ENCODE peak calls at places on chromosomes 16 and 17, in six cellular contexts. W, G, X, U, V and R are unnamed samples.

GRCh38 chr16:73047221-73047535 is 750 bp downstream of the ZFHX3 start:
- DNase-seq in W (no peak), V (no peak), G (no peak), U (no peak), X (no peak), R (no peak)

GRCh38 chr17:57935833-57936807 is 19.1 kb downstream of the CUEDC1 start:
- DNase-seq in X (no peak), U (no peak), G (no peak), W (peak; percentile 36), V (peak; percentile 79), R (no peak)

GRCh38 chr16:80683646-80684045 is 120.8 kb downstream of the CDYL2 start:
- DNase-seq in W (no peak), X (no peak), V (no peak), G (no peak), U (no peak), R (no peak)

GRCh38 chr17:43608313-43608712 is 53.4 kb downstream of the MEOX1 start:
- DNase-seq in G (no peak), U (no peak), V (no peak), X (no peak), W (no peak), R (no peak)

GRCh38 chr17:30530346-30531025 is 53.3 kb downstream of the GOSR1 start:
- DNase-seq in W (no peak), X (peak; percentile 21), U (no peak), G (no peak), V (no peak), R (no peak)

GRCh38 chr17:15298176-15298575 is 33.0 kb upstream of the PMP22 start:
- DNase-seq in X (no peak), G (no peak), W (no peak), V (no peak), U (no peak), R (no peak)

GRCh38 chr16:86626966-86627365 is 48.6 kb downstream of the FOXL1 start:
- DNase-seq in U (no peak), W (no peak), V (no peak), G (no peak), X (no peak), R (no peak)

GRCh38 chr16:86343111-86343642 is 167.2 kb upstream of the FOXF1 start:
- DNase-seq in V (no peak), U (no peak), X (no peak), G (no peak), W (no peak), R (no peak)

GRCh38 chr16:6207124-6207523 is 1109.5 kb upstream of the EEF2KMT start:
- DNase-seq in U (no peak), W (no peak), G (no peak), X (no peak), V (no peak), R (no peak)

GRCh38 chr16:76910931-76911330 is 280.1 kb upstream of the MON1B start:
- DNase-seq in V (no peak), U (no peak), G (no peak), X (peak; percentile 9), W (no peak), R (no peak)

GRCh38 chr17:72151565-72152391 is 31.0 kb downstream of the SOX9 start:
- DNase-seq in V (peak; percentile 58), U (no peak), X (no peak), G (peak; percentile 97), W (peak; percentile 58), R (no peak)

GRCh38 chr17:42562845-42563509 is 1.0 kb downstream of the COASY start:
- DNase-seq in W (peak; percentile 55), X (no peak), U (no peak), G (no peak), V (no peak), R (no peak)

GRCh38 chr17:1557355-1558095 is 5.1 kb downstream of the PITPNA start:
- DNase-seq in U (no peak), X (no peak), G (no peak), V (no peak), W (no peak), R (no peak)

GRCh38 chr17:44362964-44363612 is 565 bp downstream of the FAM171A2 start:
- DNase-seq in V (peak; percentile 63), X (no peak), U (no peak), G (no peak), W (no peak), R (peak; percentile 79)

GRCh38 chr17:58537266-58537665 is 22.8 kb upstream of the MTMR4 start:
- DNase-seq in U (no peak), W (no peak), X (no peak), V (no peak), G (no peak), R (no peak)

GRCh38 chr17:36185416-36185815 is 9.0 kb upstream of the TBC1D3B start:
- DNase-seq in X (no peak), W (no peak), G (no peak), U (no peak), V (no peak), R (no peak)

GRCh38 chr16:10951016-10951415 is 6.7 kb downstream of the CLEC16A start:
- DNase-seq in W (no peak), V (no peak), G (no peak), U (no peak), X (no peak), R (no peak)

GRCh38 chr17:1834378-1835149 is 4.8 kb downstream of the RPA1 start:
- DNase-seq in W (no peak), U (no peak), X (no peak), G (no peak), V (no peak), R (peak; percentile 84)

GRCh38 chr17:17729620-17730249 is 48.5 kb downstream of the RAI1 start:
- DNase-seq in V (peak; percentile 59), W (peak; percentile 66), U (no peak), X (no peak), G (peak; percentile 19), R (peak; percentile 82)

GRCh38 chr17:75697651-75698291 is 23.5 kb upstream of the ITGB4 start:
- DNase-seq in W (peak; percentile 82), V (no peak), X (no peak), U (no peak), G (no peak), R (no peak)

GRCh38 chr16:27346818-27347217 is 33.0 kb downstream of the IL4R start:
- DNase-seq in G (no peak), X (no peak), V (peak; percentile 11), U (no peak), W (no peak), R (no peak)

GRCh38 chr17:32741381-32741780 is 135.5 kb downstream of the MYO1D start:
- DNase-seq in X (no peak), V (no peak), G (no peak), W (no peak), U (no peak), R (no peak)

GRCh38 chr17:65892912-65893377 is 299.0 kb downstream of the CEP112 start:
- DNase-seq in X (no peak), V (no peak), U (no peak), G (no peak), W (no peak), R (no peak)

GRCh38 chr16:67105251-67105650 is 4.5 kb upstream of the PHAF1 start:
- DNase-seq in U (no peak), X (no peak), V (no peak), W (no peak), G (no peak), R (no peak)

GRCh38 chr16:67105881-67106280 is 3.9 kb upstream of the PHAF1 start:
- DNase-seq in U (no peak), G (no peak), X (no peak), W (no peak), V (no peak), R (no peak)

GRCh38 chr16:67104845-67105244 is 4.9 kb upstream of the PHAF1 start:
- DNase-seq in W (peak; percentile 20), U (no peak), V (no peak), X (no peak), G (no peak), R (no peak)

GRCh38 chr16:67101683-67102082 is 8.1 kb upstream of the PHAF1 start:
- DNase-seq in G (no peak), V (no peak), U (no peak), W (no peak), X (no peak), R (no peak)

DNA sequence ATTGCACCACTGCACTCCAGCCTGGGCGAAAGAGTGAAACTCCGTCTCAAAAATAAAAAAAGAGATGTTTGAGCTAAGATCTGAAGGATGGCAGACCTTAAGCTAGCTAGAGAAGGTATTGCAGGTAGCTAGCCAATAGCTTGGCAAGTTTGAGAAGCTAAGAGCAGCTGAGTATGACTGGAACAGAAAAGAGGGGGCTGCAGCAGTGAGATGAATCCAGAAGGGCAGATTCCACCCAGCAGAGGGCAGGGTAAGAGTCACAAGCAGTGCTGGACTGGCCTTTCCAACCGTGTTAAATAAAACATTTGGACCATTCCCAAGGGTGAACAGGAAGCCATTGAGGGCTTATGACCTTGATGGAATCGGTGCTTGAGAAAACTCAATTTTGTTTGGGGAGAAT is 5.7 kb upstream of the PHAF1 start:
- DNase-seq in W (peak; percentile 34), G (no peak), U (no peak), V (peak; percentile 50), X (no peak), R (no peak)
- TF ChIP-seq CTCF in W (peak; percentile 37), G (peak; percentile 72), U (no peak), V (peak; percentile 54), X (peak; percentile 38), R (no peak)

DNA sequence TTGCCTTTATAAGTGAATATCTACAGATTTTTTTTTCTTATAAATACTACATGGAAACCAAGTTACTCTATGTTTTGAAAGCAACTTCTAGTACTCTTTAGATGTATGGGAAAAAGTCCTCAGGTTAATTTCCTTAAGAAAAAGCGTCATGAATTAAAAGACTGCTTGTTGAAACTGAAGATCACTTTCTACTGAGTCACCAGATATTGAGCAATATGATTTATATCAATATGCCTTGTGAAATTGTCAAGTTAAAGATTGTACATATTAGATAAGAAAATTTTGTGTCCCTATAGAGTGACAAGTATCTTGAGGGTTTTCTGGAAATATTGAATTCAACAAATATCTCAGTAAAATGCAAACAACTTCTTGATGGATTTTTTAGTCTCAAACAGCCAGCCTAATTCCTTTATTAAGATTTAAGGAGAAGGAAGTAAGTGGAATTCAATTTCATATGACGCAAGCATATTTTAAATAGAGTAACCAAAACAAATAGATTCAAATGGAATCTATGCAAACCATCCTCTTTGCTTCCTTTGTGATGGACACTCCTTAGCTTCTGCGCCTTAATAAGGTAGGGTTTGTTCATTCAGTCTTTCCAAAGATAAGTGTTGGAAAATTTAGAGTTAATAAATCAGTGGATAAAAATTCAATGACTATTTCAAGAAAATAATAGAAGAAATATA is 16.6 kb downstream of the KRT12 start:
- DNase-seq in V (no peak), X (no peak), G (no peak), W (no peak), U (no peak), R (no peak)
- TF ChIP-seq CTCF in V (no peak), X (no peak), G (no peak), W (no peak), U (no peak), R (no peak)

DNA sequence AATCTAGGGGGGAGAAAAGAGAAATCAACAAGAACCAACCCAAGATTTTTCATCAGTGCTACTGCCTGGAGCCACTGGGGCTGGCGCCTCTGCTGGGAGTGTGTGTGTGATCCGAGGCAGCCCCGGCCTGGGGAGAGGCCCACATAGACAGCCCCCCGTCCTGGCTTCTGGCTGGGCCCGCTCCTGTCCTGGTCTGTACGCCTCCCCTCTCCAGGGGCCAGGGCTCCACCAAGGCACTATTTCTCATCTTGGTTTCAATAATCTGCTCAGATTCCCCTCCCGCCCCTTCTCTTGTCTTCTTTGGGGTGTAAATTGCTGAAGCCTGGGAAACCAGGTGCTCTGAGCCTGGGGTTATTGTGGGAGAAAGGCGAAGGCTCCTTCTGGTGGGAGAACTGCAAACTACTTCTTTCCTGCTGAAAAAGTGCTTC is 7.8 kb downstream of the BAHCC1 start:
- DNase-seq in G (no peak), W (no peak), V (peak; percentile 60), U (no peak), X (no peak), R (no peak)
- TF ChIP-seq CTCF in G (no peak), W (no peak), V (peak; percentile 29), U (no peak), X (peak; percentile 8), R (no peak)

GRCh38 chr17:12789075-12789975 is at the start of gene ARHGAP44:
- DNase-seq in V (peak; percentile 90), W (peak; percentile 73), X (no peak), G (peak; percentile 46), U (no peak), R (peak; percentile 82)
- TF ChIP-seq CTCF in V (peak; percentile 8), W (no peak), X (no peak), G (no peak), U (no peak), R (peak; percentile 7)